ENCODE peak calls at places on chromosomes 6 and 20, in five cellular contexts. I, J, E, B and X are unnamed samples.

GRCh38 chr6:144217264-144217663 is 66.9 kb downstream of the STX11 start:
- DNase-seq in I (peak; percentile 18), J (peak; percentile 8), E (no peak), B (no peak), X (peak; percentile 9)

GRCh38 chr20:31835977-31836852 is 9.2 kb downstream of the FOXS1 start:
- DNase-seq in B (peak; percentile 91), I (peak; percentile 89), E (peak; percentile 79), J (peak; percentile 90), X (peak; percentile 93)

GRCh38 chr20:36951977-36952738 is 650 bp upstream of the SAMHD1 start:
- DNase-seq in J (no peak), B (no peak), I (no peak), E (no peak), X (no peak)

GRCh38 chr6:139533166-139533565 is 158.7 kb upstream of the CITED2 start:
- DNase-seq in I (no peak), B (no peak), J (peak; percentile 58), E (no peak), X (no peak)

GRCh38 chr6:84805145-84805544 is 40.7 kb upstream of the TBX18 start:
- DNase-seq in I (no peak), B (no peak), J (no peak), E (no peak), X (no peak)

GRCh38 chr6:37202788-37203491 is 33.0 kb downstream of the PIM1 start:
- DNase-seq in B (no peak), E (no peak), J (no peak), I (no peak), X (no peak)

GRCh38 chr6:132708002-132708401 is 5.9 kb downstream of the VNN1 start:
- DNase-seq in E (no peak), I (no peak), J (no peak), B (no peak), X (no peak)

GRCh38 chr20:62019144-62019805 is 46.4 kb downstream of the TAF4 start:
- DNase-seq in B (no peak), E (no peak), J (no peak), I (no peak), X (no peak)

GRCh38 chr6:7631466-7631865 is 41.5 kb downstream of the SNRNP48 start:
- DNase-seq in B (no peak), E (no peak), J (no peak), I (no peak), X (no peak)

GRCh38 chr6:5522147-5522546 is 260.8 kb downstream of the FARS2 start:
- DNase-seq in E (no peak), B (no peak), I (no peak), J (no peak), X (no peak)

GRCh38 chr20:48951041-48951440 is 29.5 kb downstream of the ARFGEF2 start:
- DNase-seq in I (no peak), E (no peak), J (no peak), B (no peak), X (no peak)

GRCh38 chr6:159982726-159983506 is 14.0 kb downstream of the IGF2R start:
- DNase-seq in I (peak; percentile 62), E (no peak), B (no peak), J (peak; percentile 81), X (no peak)

GRCh38 chr6:5025911-5026819 is 22.3 kb upstream of the RPP40 start:
- DNase-seq in I (peak; percentile 52), J (peak; percentile 57), E (peak; percentile 58), B (peak; percentile 24), X (peak; percentile 6)

GRCh38 chr6:29792123-29793035 is 35.2 kb upstream of the HLA-G start:
- DNase-seq in E (peak; percentile 77), B (no peak), I (peak; percentile 6), J (peak; percentile 11), X (no peak)

GRCh38 chr20:23048283-23049200 is 930 bp downstream of the THBD start:
- DNase-seq in E (peak; percentile 69), B (peak; percentile 8), J (peak; percentile 49), I (peak; percentile 51), X (no peak)

GRCh38 chr6:63049216-63049615 is 162.1 kb upstream of the FKBP1C start:
- DNase-seq in E (no peak), J (no peak), I (no peak), B (no peak), X (no peak)

GRCh38 chr6:82067021-82067420 is 180.5 kb downstream of the IBTK start:
- DNase-seq in B (no peak), E (no peak), I (no peak), J (peak; percentile 16), X (no peak)

GRCh38 chr6:16600026-16600425 is 161.2 kb downstream of the ATXN1 start:
- DNase-seq in B (no peak), I (no peak), J (no peak), E (no peak), X (no peak)

GRCh38 chr6:38354905-38355304 is 284.8 kb downstream of the BTBD9 start:
- DNase-seq in I (no peak), E (no peak), B (no peak), J (no peak), X (no peak)

GRCh38 chr20:17530716-17531536 is at the start of gene BFSP1:
- DNase-seq in B (peak; percentile 47), E (peak; percentile 47), I (peak; percentile 51), J (peak; percentile 61), X (peak; percentile 31)

GRCh38 chr6:149499066-149499465 is 14.3 kb upstream of the ZC3H12D start:
- DNase-seq in B (peak; percentile 83), J (peak; percentile 90), I (peak; percentile 57), E (no peak), X (peak; percentile 77)

GRCh38 chr6:89644864-89645263 is 6.3 kb upstream of the LYRM2 start:
- DNase-seq in B (no peak), E (no peak), I (no peak), J (no peak), X (no peak)

GRCh38 chr6:81226957-81227356 is 525.5 kb downstream of the TENT5A start:
- DNase-seq in B (peak; percentile 10), I (no peak), J (no peak), E (no peak), X (no peak)

GRCh38 chr20:51562027-51562333 is 19.5 kb upstream of the NFATC2 start:
- DNase-seq in J (no peak), B (peak; percentile 26), I (peak; percentile 20), E (no peak), X (peak; percentile 46)

GRCh38 chr6:32976334-32977069 is 8.1 kb downstream of the BRD2 start:
- DNase-seq in E (no peak), J (no peak), B (no peak), I (no peak), X (no peak)

GRCh38 chr6:32974541-32975308 is 6.3 kb downstream of the BRD2 start:
- DNase-seq in B (no peak), E (no peak), I (no peak), J (no peak), X (no peak)

GRCh38 chr6:32973934-32974333 is 5.5 kb downstream of the BRD2 start:
- DNase-seq in I (peak; percentile 74), J (peak; percentile 70), E (no peak), B (peak; percentile 49), X (peak; percentile 45)

GRCh38 chr6:32977272-32977952 is 9.0 kb downstream of the BRD2 start:
- DNase-seq in J (no peak), E (no peak), I (no peak), B (no peak), X (no peak)

DNA sequence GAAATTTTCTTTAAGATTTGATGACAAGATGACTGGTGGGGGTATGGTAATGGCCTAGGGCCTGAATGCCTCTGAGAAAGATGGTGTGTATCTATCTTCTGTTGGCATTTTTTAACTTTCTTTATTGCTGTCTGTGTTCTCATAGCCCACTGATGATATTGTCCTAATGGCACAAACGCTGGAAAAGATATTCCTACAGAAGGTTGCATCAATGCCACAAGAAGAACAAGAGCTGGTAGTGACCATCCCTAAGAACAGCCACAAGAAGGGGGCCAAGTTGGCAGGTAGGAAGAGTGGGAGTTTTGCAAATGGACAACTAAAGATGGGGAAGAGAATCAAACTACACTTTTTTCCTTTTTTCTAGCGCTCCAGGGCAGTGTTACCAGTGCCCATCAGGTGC is 7.5 kb downstream of the BRD2 start:
- DNase-seq in J (no peak), I (no peak), B (no peak), E (no peak), X (no peak)
- H3K4me3 ChIP-seq in J (peak overlapping the region; percentile 100), I (peak overlapping the region; percentile 99), B (peak overlapping the region; percentile 92), E (peak overlapping the region; percentile 100), X (peak overlapping the region; percentile 98)

GRCh38 chr20:44447827-44448419 is 27.8 kb upstream of the TTPAL start:
- DNase-seq in I (no peak), B (no peak), E (no peak), J (no peak), X (no peak)
- TF ChIP-seq CTCF in I (no peak), B (no peak), E (no peak), J (no peak), X (no peak)

DNA sequence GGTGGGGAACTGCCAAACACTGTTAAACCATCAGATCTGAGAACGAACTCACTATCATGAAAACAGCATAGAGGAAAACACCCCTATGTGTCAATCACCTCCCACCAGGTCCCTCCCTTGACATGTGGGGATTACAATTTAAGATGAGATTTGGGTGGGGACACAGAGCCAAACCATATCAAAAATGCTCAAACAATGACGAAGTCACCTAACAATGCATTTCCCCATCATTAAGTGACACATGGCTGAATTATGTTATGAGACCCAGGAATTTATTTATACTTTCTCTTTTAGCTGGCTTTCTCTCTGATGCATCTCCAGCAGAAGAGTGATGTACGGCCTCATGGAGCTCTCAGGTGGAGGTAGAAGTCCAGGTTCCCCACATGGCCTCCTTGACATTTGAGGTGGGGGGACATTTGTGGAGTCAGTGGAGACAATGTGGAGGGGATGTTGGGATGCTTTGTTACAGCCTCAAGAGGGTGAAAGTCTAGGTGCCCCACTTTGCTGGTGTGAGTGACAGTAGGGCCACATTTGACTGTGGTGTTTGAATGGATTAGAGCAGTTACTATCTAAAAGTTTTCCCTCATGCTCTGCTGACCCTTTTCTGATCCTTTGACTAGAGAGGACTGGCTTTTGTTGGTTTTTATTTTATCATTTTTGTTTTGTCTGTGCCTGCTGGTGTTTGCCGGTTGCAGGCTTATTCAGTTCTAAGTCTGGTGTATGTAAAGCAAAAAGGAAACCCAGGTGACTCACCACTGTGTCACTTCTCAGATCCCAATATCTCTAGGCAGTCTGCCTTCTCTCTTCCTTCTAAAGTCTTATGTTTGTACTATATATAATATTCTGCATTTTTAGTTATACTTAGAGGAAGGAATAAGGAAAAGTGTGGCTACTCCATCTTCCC is 18.5 kb upstream of the DCBLD1 start:
- DNase-seq in E (no peak), B (peak; percentile 83), J (peak; percentile 68), I (peak; percentile 76), X (peak; percentile 82)
- H3K4me3 ChIP-seq in E (no peak overlapping the region), B (peak overlapping the region; percentile 45), J (no peak overlapping the region), I (peak overlapping the region; percentile 15), X (peak overlapping the region; percentile 27)

DNA sequence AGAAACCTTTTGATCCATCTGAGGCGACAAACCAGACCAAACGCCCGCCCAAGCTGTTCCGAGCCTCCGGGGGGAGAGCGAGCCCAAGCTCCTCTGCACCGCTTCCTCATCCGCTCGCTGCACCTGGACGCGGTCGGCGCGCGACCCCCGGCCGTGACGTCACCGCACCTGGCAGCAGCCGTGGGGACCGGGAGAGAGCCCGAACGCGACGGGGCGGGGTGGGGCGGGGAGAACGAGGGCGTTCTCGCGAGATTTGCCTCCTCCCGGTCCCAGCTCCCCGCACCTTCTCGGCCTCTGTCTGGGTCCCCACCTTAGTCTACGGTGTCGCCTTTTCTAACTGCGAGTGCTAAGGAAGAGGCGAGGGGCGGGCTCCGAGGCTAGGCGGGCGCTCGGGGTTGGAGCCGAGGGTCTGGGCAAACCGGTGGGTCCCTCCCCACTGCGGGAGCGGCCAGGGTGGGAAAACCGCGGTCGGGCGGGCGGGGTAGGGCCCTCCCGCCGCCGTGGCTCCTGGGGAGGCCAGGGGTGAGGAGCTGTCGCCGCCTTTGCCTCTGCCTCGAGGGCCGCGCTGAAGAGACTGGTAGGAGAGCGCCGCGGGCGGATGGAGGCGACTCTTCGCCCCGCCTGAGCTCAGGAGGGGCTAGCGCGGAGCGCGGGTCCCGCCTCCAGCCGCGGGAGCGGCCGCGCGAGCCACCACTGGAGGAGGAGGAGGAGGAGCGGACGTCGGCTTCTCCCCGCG is at the start of gene CD2AP:
- DNase-seq in I (peak; percentile 75), B (peak; percentile 67), E (peak; percentile 86), J (peak; percentile 84), X (peak; percentile 63)
- TF ChIP-seq CTCF in I (no peak), B (no peak), E (peak; percentile 28), J (no peak), X (no peak)